ENCODE peak calls at places on chromosomes 11 and 22, in nine cellular contexts. N is NCI-H1417; G is endothelial cell; H is NCI-H2081; J is HEK293T; K is Caki2; T is fibroblast of lung; C is Calu3; X is activated CD4-positive, alpha-beta T cell treated with anti-CD3 and anti-CD28 coated beads for 24 hours. I is an unnamed sample.
A peak's percentile ranks its signal among the peaks of the same experiment; 100 is the strongest.

GRCh38 chr22:39368402-39368801 is 18.6 kb downstream of the SYNGR1 start:
- DNase-seq in X (no peak), J (no peak), G (no peak), T (no peak), N (no peak), H (no peak), K (no peak), C (no peak), I (no peak)

GRCh38 chr22:32661296-32661695 is 140.2 kb upstream of the TIMP3 start:
- DNase-seq in T (peak; percentile 96), G (no peak), X (no peak), J (no peak), H (no peak), K (no peak), C (peak; percentile 55), N (no peak), I (peak; percentile 92)

GRCh38 chr11:43575931-43576833 is 104.4 kb upstream of the HSD17B12 start:
- DNase-seq in G (no peak), N (peak; percentile 40), T (peak; percentile 47), J (no peak), H (no peak), K (no peak), X (no peak), C (no peak), I (peak; percentile 28)

GRCh38 chr11:96204721-96205459 is 138.1 kb downstream of the MAML2 start:
- DNase-seq in C (no peak), T (no peak), J (no peak), G (no peak), X (no peak), H (no peak), K (no peak), N (no peak), I (no peak)

GRCh38 chr22:30969532-30970355 is 679 bp downstream of the TUG1 start:
- DNase-seq in J (peak; percentile 54), H (no peak), X (peak; percentile 11), T (peak; percentile 50), N (no peak), C (peak; percentile 45), K (peak; percentile 11), G (peak; percentile 50), I (peak; percentile 44)

GRCh38 chr11:36037031-36037430 is 93.2 kb downstream of the LDLRAD3 start:
- DNase-seq in C (peak; percentile 13), X (no peak), N (no peak), G (no peak), T (peak; percentile 69), H (no peak), K (peak; percentile 19), J (no peak), I (peak; percentile 47)

GRCh38 chr22:42720263-42721044 is at the start of gene A4GALT:
- DNase-seq in K (no peak), N (peak; percentile 24), X (no peak), T (no peak), J (peak; percentile 47), C (peak; percentile 28), G (no peak), H (no peak), I (no peak)

GRCh38 chr11:9755561-9755960 is 91.7 kb downstream of the SWAP70 start:
- DNase-seq in N (no peak), X (no peak), H (no peak), C (no peak), T (peak; percentile 96), K (no peak), J (no peak), G (no peak), I (peak; percentile 89)

GRCh38 chr22:32204856-32205722 is at the start of gene RFPL2:
- DNase-seq in C (peak; percentile 81), H (no peak), X (no peak), K (peak; percentile 93), T (peak; percentile 27), G (peak; percentile 62), J (peak; percentile 85), N (peak; percentile 69), I (peak; percentile 15)

GRCh38 chr11:4647795-4648194 is 4.0 kb downstream of the OR51E1 start:
- DNase-seq in G (no peak), X (no peak), J (no peak), H (no peak), K (no peak), N (no peak), C (no peak), T (no peak), I (no peak)

GRCh38 chr11:76802151-76802550 is 19.0 kb downstream of the TSKU start:
- DNase-seq in J (no peak), C (no peak), N (no peak), T (no peak), X (no peak), H (no peak), K (no peak), G (no peak), I (no peak)